ENCODE peak calls at places on chromosomes 12 and 14, in eight cellular contexts. D, A, G, J, R, T, C and H are unnamed samples.

GRCh38 chr14:72894623-72895378 is 900 bp upstream of the DPF3 start:
- ATAC-seq in C (peak), D (no peak), T (peak), A (peak), R (peak), J (peak), G (peak), H (no peak)

GRCh38 chr12:124369055-124369900 is 74.4 kb downstream of the RFLNA start:
- ATAC-seq in D (no peak), G (peak), A (peak), C (peak), T (peak), R (peak), J (peak), H (no peak)

GRCh38 chr12:4178424-4179184 is 95.0 kb upstream of the CCND2 start:
- ATAC-seq in J (no peak), D (peak), A (no peak), C (no peak), R (no peak), T (no peak), G (no peak), H (peak)

GRCh38 chr12:113267621-113268020 is 46.4 kb downstream of the TPCN1 start:
- ATAC-seq in R (no peak), T (peak), C (no peak), G (no peak), D (no peak), J (no peak), A (no peak), H (no peak)

GRCh38 chr12:85440273-85440672 is 160.3 kb downstream of the ALX1 start:
- ATAC-seq in R (no peak), D (no peak), C (no peak), J (no peak), G (no peak), T (peak), A (no peak), H (no peak)

GRCh38 chr12:23423796-23424195 is 525.7 kb downstream of the SOX5 start:
- ATAC-seq in D (no peak), T (no peak), G (no peak), A (no peak), C (no peak), J (no peak), R (no peak), H (no peak)

GRCh38 chr12:110199360-110200123 is 75.4 kb downstream of the IFT81 start:
- ATAC-seq in T (no peak), G (peak), C (no peak), R (no peak), J (no peak), A (no peak), D (peak), H (peak)

GRCh38 chr12:40769846-40770245 is 77.6 kb downstream of the CNTN1 start:
- ATAC-seq in R (no peak), T (no peak), C (no peak), G (no peak), J (no peak), A (no peak), D (no peak), H (no peak)

GRCh38 chr12:94721173-94721572 is 70.8 kb upstream of the TMCC3 start:
- ATAC-seq in G (no peak), T (no peak), R (no peak), J (no peak), C (no peak), D (no peak), A (no peak), H (no peak)

GRCh38 chr14:36619131-36619530 is 36.7 kb upstream of the NKX2-8 start:
- ATAC-seq in D (no peak), J (no peak), T (no peak), G (no peak), R (no peak), C (no peak), A (no peak), H (no peak)